ENCODE peak calls at places on chromosomes 4 and X, in four cellular contexts. One of them, this sample, is unnamed.

GRCh38 chr4:1550122-1551070 is 133.7 kb downstream of the FAM53A start:
- DNase-seq in GM13976: no peak
- DNase-seq in fibroblast of pulmonary artery: no peak
- DNase-seq in MCF 10A: no peak
- DNase-seq in this sample: no peak

GRCh38 chr4:4519296-4519898 is 22.5 kb downstream of the STX18 start:
- DNase-seq in GM13976: no peak
- DNase-seq in fibroblast of pulmonary artery: peak
- DNase-seq in MCF 10A: peak
- DNase-seq in this sample: no peak

GRCh38 chr4:168755643-168756482 is 254.2 kb downstream of the CBR4 start:
- DNase-seq in GM13976: no peak
- DNase-seq in fibroblast of pulmonary artery: no peak
- DNase-seq in MCF 10A: no peak
- DNase-seq in this sample: no peak

GRCh38 chr4:103786014-103786413 is 66.2 kb upstream of the TACR3 start:
- DNase-seq in GM13976: peak
- DNase-seq in fibroblast of pulmonary artery: peak
- DNase-seq in MCF 10A: peak
- DNase-seq in this sample: peak

GRCh38 chr4:94516999-94517398 is 65.3 kb downstream of the PDLIM5 start:
- DNase-seq in GM13976: no peak
- DNase-seq in fibroblast of pulmonary artery: peak
- DNase-seq in MCF 10A: peak
- DNase-seq in this sample: no peak

GRCh38 chr4:80045831-80046230 is 27.2 kb downstream of the ANTXR2 start:
- DNase-seq in GM13976: no peak
- DNase-seq in fibroblast of pulmonary artery: peak
- DNase-seq in MCF 10A: no peak
- DNase-seq in this sample: no peak

GRCh38 chr4:82726601-82727000 is 72.0 kb downstream of the SCD5 start:
- DNase-seq in GM13976: no peak
- DNase-seq in fibroblast of pulmonary artery: no peak
- DNase-seq in MCF 10A: no peak
- DNase-seq in this sample: no peak

GRCh38 chrX:55486736-55487135 is 2.9 kb downstream of the USP51 start:
- DNase-seq in GM13976: no peak
- DNase-seq in fibroblast of pulmonary artery: no peak
- DNase-seq in MCF 10A: no peak
- DNase-seq in this sample: no peak

GRCh38 chr4:83860200-83860599 is 324.3 kb downstream of the GPAT3 start:
- DNase-seq in GM13976: no peak
- DNase-seq in fibroblast of pulmonary artery: no peak
- DNase-seq in MCF 10A: no peak
- DNase-seq in this sample: no peak

GRCh38 chr4:142846729-142847606 is 867 bp upstream of the INPP4B start:
- DNase-seq in GM13976: peak
- DNase-seq in fibroblast of pulmonary artery: peak
- DNase-seq in MCF 10A: peak
- DNase-seq in this sample: peak

GRCh38 chr4:142845293-142846070 is 619 bp downstream of the INPP4B start:
- DNase-seq in GM13976: peak
- DNase-seq in fibroblast of pulmonary artery: no peak
- DNase-seq in MCF 10A: no peak
- DNase-seq in this sample: peak

GRCh38 chr4:142844782-142845181 is 1.3 kb downstream of the INPP4B start:
- DNase-seq in GM13976: no peak
- DNase-seq in fibroblast of pulmonary artery: no peak
- DNase-seq in MCF 10A: no peak
- DNase-seq in this sample: no peak

GRCh38 chr4:142846105-142846728 is at the start of gene INPP4B:
- DNase-seq in GM13976: peak
- DNase-seq in fibroblast of pulmonary artery: peak
- DNase-seq in MCF 10A: peak
- DNase-seq in this sample: peak

DNA sequence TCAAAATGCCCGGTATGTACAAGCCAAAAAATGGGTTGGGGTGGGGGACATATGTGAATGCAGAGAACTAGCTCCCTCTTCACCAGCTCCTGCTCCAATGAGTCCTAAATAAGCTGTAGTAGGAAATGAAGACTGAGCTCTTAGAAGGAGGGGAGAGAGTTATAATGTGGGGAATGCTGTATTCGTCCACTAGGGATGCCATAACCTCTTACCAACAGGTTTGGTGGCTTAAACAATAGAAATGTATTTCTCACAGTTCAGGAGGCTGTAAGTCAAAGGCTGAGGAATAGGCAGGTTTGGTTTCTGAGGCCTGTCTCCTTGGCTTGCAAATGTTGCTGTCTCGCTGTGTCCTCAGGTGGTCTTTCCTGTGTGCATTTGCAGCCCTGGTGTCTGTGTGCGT is 4.4 kb upstream of the INPP4B start:
- DNase-seq in GM13976: no peak
- DNase-seq in fibroblast of pulmonary artery: peak
- DNase-seq in MCF 10A: no peak
- DNase-seq in this sample: no peak
- TF ChIP-seq CTCF in GM13976: no peak
- TF ChIP-seq CTCF in fibroblast of pulmonary artery: peak
- TF ChIP-seq CTCF in MCF 10A: no peak
- TF ChIP-seq CTCF in this sample: no peak

DNA sequence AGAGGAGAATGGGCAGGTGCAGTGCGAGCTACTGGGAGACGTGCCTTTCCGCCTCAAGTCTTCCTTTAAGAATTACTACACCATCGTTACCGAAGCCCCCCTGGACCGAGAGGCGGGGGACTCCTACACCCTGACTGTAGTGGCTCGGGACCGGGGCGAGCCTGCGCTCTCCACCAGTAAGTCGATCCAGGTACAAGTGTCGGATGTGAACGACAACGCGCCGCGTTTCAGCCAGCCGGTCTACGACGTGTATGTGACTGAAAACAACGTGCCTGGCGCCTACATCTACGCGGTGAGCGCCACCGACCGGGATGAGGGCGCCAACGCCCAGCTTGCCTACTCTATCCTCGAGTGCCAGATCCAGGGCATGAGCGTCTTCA is 2.2 kb downstream of the PCDH10 start:
- DNase-seq in GM13976: no peak
- DNase-seq in fibroblast of pulmonary artery: peak
- DNase-seq in MCF 10A: no peak
- DNase-seq in this sample: no peak
- TF ChIP-seq CTCF in GM13976: no peak
- TF ChIP-seq CTCF in fibroblast of pulmonary artery: no peak
- TF ChIP-seq CTCF in MCF 10A: no peak
- TF ChIP-seq CTCF in this sample: no peak

GRCh38 chr4:152784490-152785195 is 4.9 kb downstream of the ARFIP1 start:
- DNase-seq in GM13976: no peak
- DNase-seq in fibroblast of pulmonary artery: peak
- DNase-seq in MCF 10A: peak
- DNase-seq in this sample: no peak
- TF ChIP-seq CTCF in GM13976: no peak
- TF ChIP-seq CTCF in fibroblast of pulmonary artery: peak
- TF ChIP-seq CTCF in MCF 10A: no peak
- TF ChIP-seq CTCF in this sample: no peak

GRCh38 chr4:47838445-47838844 is 578 bp upstream of the CORIN start:
- DNase-seq in GM13976: no peak
- DNase-seq in fibroblast of pulmonary artery: no peak
- DNase-seq in MCF 10A: no peak
- DNase-seq in this sample: no peak
- TF ChIP-seq CTCF in GM13976: no peak
- TF ChIP-seq CTCF in fibroblast of pulmonary artery: no peak
- TF ChIP-seq CTCF in MCF 10A: no peak
- TF ChIP-seq CTCF in this sample: no peak

GRCh38 chr4:28357985-28358384 is 1497.3 kb downstream of the STIM2 start:
- DNase-seq in GM13976: no peak
- DNase-seq in fibroblast of pulmonary artery: peak
- DNase-seq in MCF 10A: peak
- DNase-seq in this sample: no peak
- TF ChIP-seq CTCF in GM13976: no peak
- TF ChIP-seq CTCF in fibroblast of pulmonary artery: peak
- TF ChIP-seq CTCF in MCF 10A: no peak
- TF ChIP-seq CTCF in this sample: no peak

GRCh38 chr4:117768610-117769009 is 265.7 kb upstream of the NDST3 start:
- DNase-seq in GM13976: no peak
- DNase-seq in fibroblast of pulmonary artery: no peak
- DNase-seq in MCF 10A: no peak
- DNase-seq in this sample: no peak

GRCh38 chr4:117770269-117771087 is 263.8 kb upstream of the NDST3 start:
- DNase-seq in GM13976: no peak
- DNase-seq in fibroblast of pulmonary artery: no peak
- DNase-seq in MCF 10A: no peak
- DNase-seq in this sample: no peak

GRCh38 chr4:117773067-117773946 is 261.0 kb upstream of the NDST3 start:
- DNase-seq in GM13976: no peak
- DNase-seq in fibroblast of pulmonary artery: no peak
- DNase-seq in MCF 10A: no peak
- DNase-seq in this sample: no peak

GRCh38 chr4:117777721-117778120 is 256.6 kb upstream of the NDST3 start:
- DNase-seq in GM13976: no peak
- DNase-seq in fibroblast of pulmonary artery: peak
- DNase-seq in MCF 10A: peak
- DNase-seq in this sample: no peak

GRCh38 chr4:117771647-117772337 is 262.5 kb upstream of the NDST3 start:
- DNase-seq in GM13976: no peak
- DNase-seq in fibroblast of pulmonary artery: no peak
- DNase-seq in MCF 10A: peak
- DNase-seq in this sample: no peak
- TF ChIP-seq CTCF in GM13976: no peak
- TF ChIP-seq CTCF in fibroblast of pulmonary artery: no peak
- TF ChIP-seq CTCF in MCF 10A: no peak
- TF ChIP-seq CTCF in this sample: no peak

This sample was measured in GM10248.